ENCODE peak calls at places on chromosomes 13 and 19, in five cellular contexts. Q is NCI-H1930, N is dermis blood vessel endothelial cell, C is AG08396, Y is Caco-2. U is an unnamed sample.

GRCh38 chr13:36431204-36432105 is 840 bp upstream of the CCNA1 start:
- DNase-seq in Q (peak; percentile 48), N (no peak), C (peak; percentile 23), Y (no peak), U (no peak)

GRCh38 chr19:36688058-36688457 is 646 bp downstream of the ZNF567 start:
- DNase-seq in Q (no peak), N (no peak), C (no peak), Y (no peak), U (no peak)

GRCh38 chr13:33639640-33640080 is 178.3 kb upstream of the RFC3 start:
- DNase-seq in Q (no peak), N (no peak), C (no peak), Y (no peak), U (no peak)

GRCh38 chr13:27194895-27195764 is 23.5 kb upstream of the USP12 start:
- DNase-seq in Q (no peak), N (peak; percentile 97), C (peak; percentile 73), Y (peak; percentile 38), U (no peak)

GRCh38 chr19:13275016-13275722 is 125.0 kb downstream of the IER2 start:
- DNase-seq in Q (no peak), N (no peak), C (no peak), Y (no peak), U (no peak)

GRCh38 chr13:30148171-30148754 is 159.1 kb downstream of the KATNAL1 start:
- DNase-seq in Q (no peak), N (no peak), C (no peak), Y (no peak), U (no peak)

GRCh38 chr13:109844396-109844795 is 58.0 kb upstream of the IRS2 start:
- DNase-seq in Q (no peak), N (no peak), C (peak; percentile 34), Y (no peak), U (no peak)

GRCh38 chr19:48992571-48993174 is 436 bp downstream of the GYS1 start:
- DNase-seq in Q (no peak), N (peak; percentile 21), C (no peak), Y (no peak), U (no peak)

GRCh38 chr19:47315125-47315821 is 5.6 kb downstream of the C5AR1 start:
- DNase-seq in Q (peak; percentile 29), N (peak; percentile 53), C (peak; percentile 84), Y (peak; percentile 91), U (no peak)

GRCh38 chr13:99085139-99085845 is 107.4 kb upstream of the DOCK9 start:
- DNase-seq in Q (no peak), N (no peak), C (no peak), Y (no peak), U (no peak)

GRCh38 chr19:13613447-13613846 is 107.2 kb upstream of the CACNA1A start:
- DNase-seq in Q (no peak), N (no peak), C (no peak), Y (no peak), U (no peak)

GRCh38 chr13:40777166-40777956 is 6.4 kb upstream of the MRPS31 start:
- DNase-seq in Q (peak; percentile 75), N (peak; percentile 75), C (peak; percentile 35), Y (peak; percentile 73), U (no peak)

GRCh38 chr19:11480927-11481776 is at the start of gene ELAVL3:
- DNase-seq in Q (peak; percentile 79), N (no peak), C (no peak), Y (no peak), U (no peak)